ENCODE peak calls at places on chromosome 22, in six cellular contexts. D is mucosa of descending colon, J is fibroblast of mammary gland, S is lower leg skin, F is stomach, K is astrocyte of the cerebellum. Q is an unnamed sample.

GRCh38 chr22:18065256-18065655 is 12.5 kb upstream of the PEX26 start:
- DNase-seq in K (no peak), S (no peak), F (no peak), J (no peak), D (no peak), Q (no peak)

GRCh38 chr22:49193901-49194465 is 633.7 kb downstream of the BRD1 start:
- DNase-seq in D (no peak), F (no peak), K (no peak), S (no peak), J (no peak), Q (no peak)

GRCh38 chr22:49979587-49980264 is 19.2 kb downstream of the PIM3 start:
- DNase-seq in J (peak), S (peak), F (peak), K (no peak), D (peak), Q (no peak)

GRCh38 chr22:32926600-32926999 is 125.1 kb downstream of the TIMP3 start:
- DNase-seq in K (no peak), J (peak), D (peak), F (no peak), S (no peak), Q (no peak)

GRCh38 chr22:39959640-39960447 is at the start of gene TMA7B:
- DNase-seq in D (peak), K (no peak), S (no peak), J (peak), F (peak), Q (peak)

GRCh38 chr22:40491990-40492631 is 121.7 kb downstream of the SGSM3 start:
- DNase-seq in J (peak), K (no peak), F (no peak), S (peak), D (no peak), Q (no peak)

GRCh38 chr22:41256898-41257260 is 16.1 kb upstream of the CHADL start:
- DNase-seq in J (no peak), S (no peak), F (no peak), K (peak), D (no peak), Q (peak)

GRCh38 chr22:39600491-39601179 is 30.1 kb downstream of the CACNA1I start:
- DNase-seq in D (no peak), K (no peak), J (no peak), F (no peak), S (no peak), Q (no peak)

GRCh38 chr22:30308518-30309230 is 18.1 kb downstream of the TBC1D10A start:
- DNase-seq in J (peak), S (no peak), K (no peak), D (no peak), F (no peak), Q (no peak)

GRCh38 chr22:30305906-30306628 is 16.8 kb upstream of the CASTOR1 start:
- DNase-seq in D (no peak), J (no peak), F (no peak), K (no peak), S (no peak), Q (no peak)

GRCh38 chr22:30306629-30307016 is 17.3 kb upstream of the CASTOR1 start:
- DNase-seq in J (no peak), D (no peak), K (no peak), F (no peak), S (no peak), Q (no peak)

GRCh38 chr22:30307026-30307574 is 17.8 kb upstream of the CASTOR1 start:
- DNase-seq in S (no peak), J (no peak), D (no peak), K (no peak), F (no peak), Q (no peak)

GRCh38 chr22:30308096-30308495 is 18.6 kb downstream of the TBC1D10A start:
- DNase-seq in S (no peak), F (no peak), D (no peak), J (no peak), K (no peak), Q (no peak)
- TF ChIP-seq CTCF in S (no peak), F (no peak), D (no peak), J (no peak), K (no peak), Q (no peak)

GRCh38 chr22:37419370-37419915 is 7.8 kb downstream of the ELFN2 start:
- DNase-seq in F (no peak), D (no peak), J (no peak), K (no peak), S (peak), Q (no peak)
- H3K4me3 ChIP-seq in F (no peak), D (no peak), J (no peak), K (peak), S (no peak), Q (peak)

GRCh38 chr22:45099961-45100360 is 63.8 kb upstream of the NUP50 start:
- DNase-seq in S (no peak), J (no peak), D (no peak), K (no peak), F (no peak), Q (no peak)

GRCh38 chr22:45104313-45104712 is 59.4 kb upstream of the NUP50 start:
- DNase-seq in F (no peak), D (no peak), S (no peak), J (no peak), K (no peak), Q (no peak)

GRCh38 chr22:45103756-45104155 is 60.0 kb upstream of the NUP50 start:
- DNase-seq in K (no peak), F (no peak), S (no peak), D (no peak), J (no peak), Q (no peak)

GRCh38 chr22:45102896-45103420 is 60.8 kb upstream of the NUP50 start:
- DNase-seq in J (no peak), D (no peak), F (no peak), K (no peak), S (no peak), Q (no peak)

GRCh38 chr22:45101828-45102227 is 61.9 kb upstream of the NUP50 start:
- DNase-seq in K (no peak), D (peak), F (peak), S (peak), J (peak), Q (no peak)
- TF ChIP-seq CTCF in K (peak), D (no peak), F (no peak), S (no peak), J (peak), Q (peak)

GRCh38 chr22:27378343-27378800 is 423.2 kb downstream of the MN1 start:
- DNase-seq in F (no peak), S (no peak), K (peak), J (no peak), D (no peak), Q (no peak)
- H3K4me3 ChIP-seq in F (no peak), S (no peak), K (peak), J (no peak), D (no peak), Q (no peak)

GRCh38 chr22:19905619-19906276 is 35.8 kb upstream of the COMT start:
- DNase-seq in J (no peak), K (no peak), F (no peak), D (no peak), S (no peak), Q (no peak)

GRCh38 chr22:19912236-19912999 is 29.2 kb upstream of the COMT start:
- DNase-seq in S (no peak), K (no peak), J (no peak), F (peak), D (no peak), Q (no peak)

GRCh38 chr22:19911540-19912235 is 29.9 kb upstream of the COMT start:
- DNase-seq in F (no peak), S (no peak), D (no peak), K (no peak), J (no peak), Q (no peak)

GRCh38 chr22:19910180-19910744 is 31.3 kb upstream of the COMT start:
- DNase-seq in D (no peak), J (no peak), F (no peak), S (no peak), K (no peak), Q (no peak)

DNA sequence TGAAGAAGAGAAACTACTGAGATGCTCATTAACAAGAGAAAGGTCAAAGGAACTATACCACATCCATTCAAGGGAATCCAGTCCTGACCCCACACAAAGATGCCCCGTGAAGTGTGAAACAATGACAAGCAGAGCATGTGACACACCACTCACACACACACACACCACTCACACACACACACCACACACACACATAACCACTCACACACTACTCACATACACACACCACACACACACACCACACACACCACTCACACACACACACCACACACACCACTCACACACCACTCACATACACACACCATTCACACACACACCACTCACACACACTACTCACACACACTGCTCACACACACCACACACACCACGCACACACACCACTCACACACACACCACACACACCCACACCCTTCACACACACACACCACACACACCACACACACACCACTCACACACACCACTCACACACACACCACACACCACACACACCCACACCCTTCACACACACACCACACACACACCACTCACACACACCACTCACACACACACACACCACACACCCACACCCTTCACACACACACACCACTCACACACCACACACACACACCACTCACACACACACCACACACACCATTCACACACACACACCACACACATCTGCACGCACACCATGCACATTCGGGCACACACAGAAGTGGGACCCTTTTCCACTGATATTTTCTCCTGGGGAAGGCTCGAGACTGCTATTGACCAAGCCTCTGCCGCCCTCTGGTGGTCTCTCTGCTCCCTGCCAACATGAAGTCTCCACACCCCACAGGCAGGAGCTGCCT is 32.0 kb upstream of the COMT start:
- DNase-seq in F (peak), K (peak), D (peak), J (peak), S (peak), Q (no peak)
- TF ChIP-seq CTCF in F (peak), K (peak), D (peak), J (peak), S (no peak), Q (peak)

GRCh38 chr22:42283288-42284229 is 13.1 kb upstream of the TCF20 start:
- DNase-seq in D (peak), J (no peak), K (no peak), F (no peak), S (no peak), Q (no peak)
- H3K4me3 ChIP-seq in D (no peak), J (no peak), K (peak), F (peak), S (no peak), Q (no peak)

GRCh38 chr22:38230108-38230825 is 28.5 kb downstream of the MAFF start:
- DNase-seq in S (peak), K (no peak), D (peak), F (peak), J (peak), Q (no peak)
- TF ChIP-seq CTCF in S (no peak), K (peak), D (peak), F (peak), J (peak), Q (peak)